ENCODE peak calls at places on chromosomes 13 and 19, in seven cellular contexts. One of them, this sample, is unnamed.

GRCh38 chr13:48804836-48805601 is 151.3 kb downstream of the CYSLTR2 start:
- DNase-seq in H9: no peak
- DNase-seq in mesendoderm: no peak
- DNase-seq in mesenchymal stem cell: peak
- DNase-seq in H1: no peak
- DNase-seq in neuronal stem cell: no peak
- DNase-seq in IMR-90: no peak
- DNase-seq in this sample: no peak

GRCh38 chr13:41740479-41740878 is 220.4 kb downstream of the VWA8 start:
- DNase-seq in IMR-90: no peak
- DNase-seq in H1: no peak
- DNase-seq in neuronal stem cell: no peak
- DNase-seq in H9: no peak
- DNase-seq in mesendoderm: peak
- DNase-seq in mesenchymal stem cell: no peak
- DNase-seq in this sample: peak

GRCh38 chr19:38714354-38714778 is 29.9 kb downstream of the CAPN12 start:
- DNase-seq in H9: no peak
- DNase-seq in IMR-90: no peak
- DNase-seq in mesendoderm: no peak
- DNase-seq in H1: no peak
- DNase-seq in neuronal stem cell: no peak
- DNase-seq in mesenchymal stem cell: no peak
- DNase-seq in this sample: no peak

GRCh38 chr13:35881360-35881759 is 249.8 kb downstream of the DCLK1 start:
- DNase-seq in mesenchymal stem cell: no peak
- DNase-seq in IMR-90: peak
- DNase-seq in H1: no peak
- DNase-seq in H9: no peak
- DNase-seq in mesendoderm: no peak
- DNase-seq in neuronal stem cell: no peak
- DNase-seq in this sample: no peak

GRCh38 chr19:11092181-11092538 is 2.9 kb downstream of the LDLR start:
- DNase-seq in mesenchymal stem cell: peak
- DNase-seq in H9: no peak
- DNase-seq in mesendoderm: no peak
- DNase-seq in neuronal stem cell: no peak
- DNase-seq in H1: no peak
- DNase-seq in IMR-90: peak
- DNase-seq in this sample: peak

GRCh38 chr13:27691207-27691606 is 69.5 kb downstream of the POLR1D start:
- DNase-seq in H1: no peak
- DNase-seq in IMR-90: no peak
- DNase-seq in mesenchymal stem cell: no peak
- DNase-seq in neuronal stem cell: no peak
- DNase-seq in mesendoderm: peak
- DNase-seq in H9: no peak
- DNase-seq in this sample: no peak

GRCh38 chr13:90868321-90868920 is 479.1 kb upstream of the MIR17HG start:
- DNase-seq in mesendoderm: peak
- DNase-seq in H9: no peak
- DNase-seq in neuronal stem cell: peak
- DNase-seq in IMR-90: peak
- DNase-seq in H1: no peak
- DNase-seq in mesenchymal stem cell: peak
- DNase-seq in this sample: peak

GRCh38 chr13:108313382-108313781 is 43.9 kb downstream of the TNFSF13B start:
- DNase-seq in mesendoderm: no peak
- DNase-seq in mesenchymal stem cell: no peak
- DNase-seq in neuronal stem cell: no peak
- DNase-seq in IMR-90: no peak
- DNase-seq in H9: no peak
- DNase-seq in H1: no peak
- DNase-seq in this sample: no peak

GRCh38 chr13:78608705-78609463 is 5.5 kb upstream of the POU4F1 start:
- DNase-seq in neuronal stem cell: peak
- DNase-seq in H9: peak
- DNase-seq in mesendoderm: peak
- DNase-seq in mesenchymal stem cell: no peak
- DNase-seq in IMR-90: no peak
- DNase-seq in H1: no peak
- DNase-seq in this sample: no peak

GRCh38 chr13:44249439-44249838 is 124.2 kb upstream of the SERP2 start:
- DNase-seq in IMR-90: peak
- DNase-seq in neuronal stem cell: no peak
- DNase-seq in mesendoderm: peak
- DNase-seq in mesenchymal stem cell: peak
- DNase-seq in H9: no peak
- DNase-seq in H1: no peak
- DNase-seq in this sample: peak

GRCh38 chr13:29743229-29743786 is 107.1 kb downstream of the UBL3 start:
- DNase-seq in mesenchymal stem cell: peak
- DNase-seq in H1: no peak
- DNase-seq in mesendoderm: peak
- DNase-seq in IMR-90: peak
- DNase-seq in H9: no peak
- DNase-seq in neuronal stem cell: no peak
- DNase-seq in this sample: no peak

GRCh38 chr19:51458899-51459592 is 792 bp upstream of the SIGLEC8 start:
- DNase-seq in mesendoderm: no peak
- DNase-seq in neuronal stem cell: no peak
- DNase-seq in mesenchymal stem cell: no peak
- DNase-seq in H1: no peak
- DNase-seq in IMR-90: no peak
- DNase-seq in H9: no peak
- DNase-seq in this sample: no peak

GRCh38 chr13:114032121-114032799 is 58.4 kb upstream of the C13orf46 start:
- DNase-seq in neuronal stem cell: no peak
- DNase-seq in H1: no peak
- DNase-seq in H9: no peak
- DNase-seq in IMR-90: peak
- DNase-seq in mesendoderm: peak
- DNase-seq in mesenchymal stem cell: peak
- DNase-seq in this sample: no peak

GRCh38 chr13:105365831-105366230 is 1169.6 kb downstream of the EFNB2 start:
- DNase-seq in mesendoderm: no peak
- DNase-seq in IMR-90: no peak
- DNase-seq in neuronal stem cell: no peak
- DNase-seq in H9: no peak
- DNase-seq in H1: no peak
- DNase-seq in mesenchymal stem cell: no peak
- DNase-seq in this sample: no peak

GRCh38 chr19:10237702-10238101 is 6.6 kb upstream of the S1PR2 start:
- DNase-seq in mesendoderm: no peak
- DNase-seq in IMR-90: no peak
- DNase-seq in H9: no peak
- DNase-seq in mesenchymal stem cell: no peak
- DNase-seq in H1: no peak
- DNase-seq in neuronal stem cell: no peak
- DNase-seq in this sample: no peak

GRCh38 chr19:29705706-29706105 is 9.4 kb downstream of the C19orf12 start:
- DNase-seq in mesenchymal stem cell: no peak
- DNase-seq in H1: no peak
- DNase-seq in mesendoderm: no peak
- DNase-seq in neuronal stem cell: no peak
- DNase-seq in H9: no peak
- DNase-seq in IMR-90: no peak
- DNase-seq in this sample: no peak

GRCh38 chr19:39160523-39160861 is 34.9 kb downstream of the PAK4 start:
- DNase-seq in mesendoderm: no peak
- DNase-seq in H1: no peak
- DNase-seq in neuronal stem cell: no peak
- DNase-seq in IMR-90: peak
- DNase-seq in H9: no peak
- DNase-seq in mesenchymal stem cell: peak
- DNase-seq in this sample: no peak

GRCh38 chr13:51041126-51041525 is 69.9 kb downstream of the C13orf42 start:
- DNase-seq in mesenchymal stem cell: no peak
- DNase-seq in IMR-90: no peak
- DNase-seq in neuronal stem cell: no peak
- DNase-seq in H9: no peak
- DNase-seq in H1: no peak
- DNase-seq in mesendoderm: no peak
- DNase-seq in this sample: no peak

GRCh38 chr13:94272038-94272437 is 207.4 kb downstream of the DCT start:
- DNase-seq in H1: no peak
- DNase-seq in neuronal stem cell: no peak
- DNase-seq in IMR-90: peak
- DNase-seq in mesenchymal stem cell: no peak
- DNase-seq in H9: no peak
- DNase-seq in mesendoderm: no peak
- DNase-seq in this sample: no peak

GRCh38 chr19:1240925-1241324 is 626 bp upstream of the ATP5F1D start:
- DNase-seq in mesendoderm: no peak
- DNase-seq in H9: no peak
- DNase-seq in H1: peak
- DNase-seq in neuronal stem cell: no peak
- DNase-seq in IMR-90: no peak
- DNase-seq in mesenchymal stem cell: no peak
- DNase-seq in this sample: no peak

GRCh38 chr13:48490241-48490640 is 42.6 kb downstream of the RCBTB2 start:
- DNase-seq in mesenchymal stem cell: no peak
- DNase-seq in IMR-90: no peak
- DNase-seq in neuronal stem cell: no peak
- DNase-seq in mesendoderm: no peak
- DNase-seq in H9: no peak
- DNase-seq in H1: no peak
- DNase-seq in this sample: no peak

GRCh38 chr13:67135356-67135755 is 94.8 kb downstream of the PCDH9 start:
- DNase-seq in mesendoderm: no peak
- DNase-seq in H1: no peak
- DNase-seq in neuronal stem cell: no peak
- DNase-seq in H9: no peak
- DNase-seq in IMR-90: no peak
- DNase-seq in mesenchymal stem cell: no peak
- DNase-seq in this sample: no peak

GRCh38 chr19:18119243-18120105 is 21.9 kb downstream of the MAST3 start:
- DNase-seq in mesendoderm: no peak
- DNase-seq in H1: no peak
- DNase-seq in neuronal stem cell: no peak
- DNase-seq in H9: no peak
- DNase-seq in IMR-90: no peak
- DNase-seq in mesenchymal stem cell: no peak
- DNase-seq in this sample: no peak

GRCh38 chr19:43563816-43564215 is 11.5 kb downstream of the XRCC1 start:
- DNase-seq in H9: no peak
- DNase-seq in IMR-90: no peak
- DNase-seq in H1: no peak
- DNase-seq in neuronal stem cell: no peak
- DNase-seq in mesendoderm: no peak
- DNase-seq in mesenchymal stem cell: no peak
- DNase-seq in this sample: no peak

GRCh38 chr19:29645911-29646310 is 19.4 kb upstream of the PLEKHF1 start:
- DNase-seq in H9: no peak
- DNase-seq in neuronal stem cell: no peak
- DNase-seq in mesendoderm: no peak
- DNase-seq in mesenchymal stem cell: no peak
- DNase-seq in IMR-90: peak
- DNase-seq in H1: no peak
- DNase-seq in this sample: no peak

GRCh38 chr13:22252281-22252830 is 581.5 kb downstream of the FGF9 start:
- DNase-seq in mesenchymal stem cell: no peak
- DNase-seq in H1: no peak
- DNase-seq in IMR-90: no peak
- DNase-seq in neuronal stem cell: no peak
- DNase-seq in H9: no peak
- DNase-seq in mesendoderm: no peak
- DNase-seq in this sample: no peak
- H2BK5ac ChIP-seq in mesenchymal stem cell: no peak
- H2BK5ac ChIP-seq in H1: no peak
- H2BK5ac ChIP-seq in IMR-90: no peak
- H2BK5ac ChIP-seq in neuronal stem cell: peak
- H2BK5ac ChIP-seq in H9: no peak
- H2BK5ac ChIP-seq in mesendoderm: no peak
- H2BK5ac ChIP-seq in this sample: no peak

GRCh38 chr19:15859187-15859586 is 38.7 kb downstream of the CYP4F2 start:
- DNase-seq in H1: no peak
- DNase-seq in IMR-90: no peak
- DNase-seq in mesendoderm: no peak
- DNase-seq in neuronal stem cell: no peak
- DNase-seq in H9: no peak
- DNase-seq in mesenchymal stem cell: no peak
- DNase-seq in this sample: no peak
- H2BK5ac ChIP-seq in H1: no peak
- H2BK5ac ChIP-seq in IMR-90: no peak
- H2BK5ac ChIP-seq in mesendoderm: no peak
- H2BK5ac ChIP-seq in neuronal stem cell: no peak
- H2BK5ac ChIP-seq in H9: no peak
- H2BK5ac ChIP-seq in mesenchymal stem cell: no peak
- H2BK5ac ChIP-seq in this sample: no peak

DNA sequence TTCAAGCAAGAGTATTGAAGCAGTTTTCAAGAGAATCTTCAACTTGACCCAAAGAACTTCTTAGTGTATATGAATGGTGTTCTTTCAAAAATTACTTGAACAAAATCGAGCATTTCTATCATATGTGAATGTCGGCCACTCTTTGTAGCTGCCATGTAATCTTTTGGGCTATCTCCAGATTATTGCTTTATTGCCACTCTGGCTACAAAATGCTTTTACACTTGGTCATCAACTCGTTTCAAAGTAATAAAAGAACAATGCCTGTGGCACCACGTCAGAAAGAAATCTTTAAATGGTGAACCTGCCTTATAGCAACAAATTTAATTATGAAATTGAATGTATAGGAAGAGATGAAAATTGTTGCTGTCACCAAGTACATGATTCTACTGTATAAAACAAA is 834.5 kb downstream of the GPC5 start:
- DNase-seq in H1: no peak
- DNase-seq in neuronal stem cell: no peak
- DNase-seq in IMR-90: no peak
- DNase-seq in H9: no peak
- DNase-seq in mesendoderm: no peak
- DNase-seq in mesenchymal stem cell: no peak
- DNase-seq in this sample: no peak
- H2BK5ac ChIP-seq in H1: no peak
- H2BK5ac ChIP-seq in neuronal stem cell: no peak
- H2BK5ac ChIP-seq in IMR-90: no peak
- H2BK5ac ChIP-seq in H9: no peak
- H2BK5ac ChIP-seq in mesendoderm: no peak
- H2BK5ac ChIP-seq in mesenchymal stem cell: no peak
- H2BK5ac ChIP-seq in this sample: no peak

GRCh38 chr13:79866436-79866835 is 385.5 kb downstream of the NDFIP2 start:
- DNase-seq in IMR-90: no peak
- DNase-seq in mesendoderm: no peak
- DNase-seq in H9: no peak
- DNase-seq in mesenchymal stem cell: no peak
- DNase-seq in H1: no peak
- DNase-seq in neuronal stem cell: no peak
- DNase-seq in this sample: no peak

GRCh38 chr13:79869326-79869725 is 388.4 kb downstream of the NDFIP2 start:
- DNase-seq in mesendoderm: peak
- DNase-seq in H9: no peak
- DNase-seq in neuronal stem cell: no peak
- DNase-seq in IMR-90: peak
- DNase-seq in mesenchymal stem cell: peak
- DNase-seq in H1: no peak
- DNase-seq in this sample: peak

GRCh38 chr13:79870766-79871165 is 389.8 kb downstream of the NDFIP2 start:
- DNase-seq in H9: no peak
- DNase-seq in mesendoderm: no peak
- DNase-seq in neuronal stem cell: no peak
- DNase-seq in mesenchymal stem cell: no peak
- DNase-seq in H1: no peak
- DNase-seq in IMR-90: peak
- DNase-seq in this sample: peak

GRCh38 chr13:79870123-79870522 is 389.2 kb downstream of the NDFIP2 start:
- DNase-seq in mesenchymal stem cell: peak
- DNase-seq in IMR-90: peak
- DNase-seq in mesendoderm: peak
- DNase-seq in neuronal stem cell: no peak
- DNase-seq in H1: no peak
- DNase-seq in H9: no peak
- DNase-seq in this sample: no peak

GRCh38 chr13:79867248-79867647 is 386.3 kb downstream of the NDFIP2 start:
- DNase-seq in neuronal stem cell: no peak
- DNase-seq in mesendoderm: no peak
- DNase-seq in IMR-90: peak
- DNase-seq in H1: no peak
- DNase-seq in mesenchymal stem cell: peak
- DNase-seq in H9: no peak
- DNase-seq in this sample: no peak
- H2BK5ac ChIP-seq in neuronal stem cell: no peak
- H2BK5ac ChIP-seq in mesendoderm: no peak
- H2BK5ac ChIP-seq in IMR-90: no peak
- H2BK5ac ChIP-seq in H1: no peak
- H2BK5ac ChIP-seq in mesenchymal stem cell: no peak
- H2BK5ac ChIP-seq in H9: no peak
- H2BK5ac ChIP-seq in this sample: no peak